ENCODE peak calls at places on chromosome 3, in five cellular contexts. One of them, this sample, is unnamed.

GRCh38 chr3:134250717-134251220 is at the start of gene RYK:
- DNase-seq in MM.1S: peak; percentile 70
- DNase-seq in fibroblast of lung: peak; percentile 75
- DNase-seq in colonic mucosa: peak; percentile 87
- DNase-seq in neural progenitor cell: peak; percentile 91
- DNase-seq in this sample: peak; percentile 69

GRCh38 chr3:122101646-122102045 is 46.5 kb downstream of the CD86 start:
- DNase-seq in neural progenitor cell: peak; percentile 82
- DNase-seq in colonic mucosa: peak; percentile 32
- DNase-seq in fibroblast of lung: peak; percentile 44
- DNase-seq in MM.1S: peak; percentile 80
- DNase-seq in this sample: peak; percentile 57

GRCh38 chr3:61727435-61727834 is 166.1 kb downstream of the PTPRG start:
- DNase-seq in fibroblast of lung: no peak
- DNase-seq in neural progenitor cell: no peak
- DNase-seq in MM.1S: no peak
- DNase-seq in colonic mucosa: no peak
- DNase-seq in this sample: no peak

GRCh38 chr3:45124379-45124778 is 21.8 kb downstream of the CDCP1 start:
- DNase-seq in fibroblast of lung: peak; percentile 98
- DNase-seq in colonic mucosa: no peak
- DNase-seq in MM.1S: no peak
- DNase-seq in neural progenitor cell: no peak
- DNase-seq in this sample: no peak

GRCh38 chr3:127053450-127053849 is 70.5 kb downstream of the PLXNA1 start:
- DNase-seq in fibroblast of lung: no peak
- DNase-seq in MM.1S: no peak
- DNase-seq in colonic mucosa: no peak
- DNase-seq in neural progenitor cell: no peak
- DNase-seq in this sample: no peak

GRCh38 chr3:179071161-179071568 is 444 bp downstream of the ZMAT3 start:
- DNase-seq in colonic mucosa: peak; percentile 37
- DNase-seq in fibroblast of lung: peak; percentile 71
- DNase-seq in neural progenitor cell: no peak
- DNase-seq in MM.1S: peak; percentile 51
- DNase-seq in this sample: no peak

GRCh38 chr3:12708584-12709192 is 44.8 kb upstream of the RAF1 start:
- DNase-seq in MM.1S: no peak
- DNase-seq in fibroblast of lung: peak; percentile 95
- DNase-seq in colonic mucosa: no peak
- DNase-seq in neural progenitor cell: no peak
- DNase-seq in this sample: no peak

GRCh38 chr3:69871256-69871655 is 128.3 kb upstream of the SAMMSON start:
- DNase-seq in colonic mucosa: no peak
- DNase-seq in fibroblast of lung: no peak
- DNase-seq in MM.1S: no peak
- DNase-seq in neural progenitor cell: no peak
- DNase-seq in this sample: no peak

GRCh38 chr3:81778678-81779182 is 17.3 kb upstream of the GBE1 start:
- DNase-seq in MM.1S: no peak
- DNase-seq in colonic mucosa: no peak
- DNase-seq in fibroblast of lung: peak; percentile 56
- DNase-seq in neural progenitor cell: no peak
- DNase-seq in this sample: no peak

GRCh38 chr3:197297020-197297419 is 1.4 kb downstream of the DLG1 start:
- DNase-seq in colonic mucosa: peak; percentile 39
- DNase-seq in fibroblast of lung: no peak
- DNase-seq in neural progenitor cell: no peak
- DNase-seq in MM.1S: peak; percentile 11
- DNase-seq in this sample: no peak

GRCh38 chr3:149813367-149814281 is 609 bp downstream of the RNF13 start:
- DNase-seq in neural progenitor cell: peak; percentile 64
- DNase-seq in colonic mucosa: peak; percentile 53
- DNase-seq in fibroblast of lung: peak; percentile 40
- DNase-seq in MM.1S: peak; percentile 15
- DNase-seq in this sample: peak; percentile 23

GRCh38 chr3:7697538-7697937 is 804.1 kb upstream of the LMCD1 start:
- DNase-seq in fibroblast of lung: peak; percentile 6
- DNase-seq in colonic mucosa: no peak
- DNase-seq in neural progenitor cell: no peak
- DNase-seq in MM.1S: no peak
- DNase-seq in this sample: no peak

GRCh38 chr3:173890091-173890490 is 492.5 kb downstream of the NLGN1 start:
- DNase-seq in colonic mucosa: no peak
- DNase-seq in MM.1S: no peak
- DNase-seq in fibroblast of lung: no peak
- DNase-seq in neural progenitor cell: no peak
- DNase-seq in this sample: no peak

GRCh38 chr3:23567917-23568316 is 237.8 kb upstream of the UBE2E1 start:
- DNase-seq in colonic mucosa: no peak
- DNase-seq in fibroblast of lung: peak; percentile 97
- DNase-seq in MM.1S: peak; percentile 8
- DNase-seq in neural progenitor cell: no peak
- DNase-seq in this sample: no peak

GRCh38 chr3:164375995-164376394 is 702.3 kb downstream of the SI start:
- DNase-seq in colonic mucosa: no peak
- DNase-seq in neural progenitor cell: no peak
- DNase-seq in MM.1S: no peak
- DNase-seq in fibroblast of lung: no peak
- DNase-seq in this sample: no peak

GRCh38 chr3:30702038-30702437 is 95.6 kb downstream of the TGFBR2 start:
- DNase-seq in neural progenitor cell: no peak
- DNase-seq in MM.1S: no peak
- DNase-seq in fibroblast of lung: no peak
- DNase-seq in colonic mucosa: no peak
- DNase-seq in this sample: no peak

GRCh38 chr3:124059580-124059979 is 67.7 kb upstream of the ROPN1 start:
- DNase-seq in colonic mucosa: no peak
- DNase-seq in neural progenitor cell: no peak
- DNase-seq in fibroblast of lung: peak; percentile 71
- DNase-seq in MM.1S: no peak
- DNase-seq in this sample: no peak

GRCh38 chr3:42728056-42728455 is 25.5 kb upstream of the HHATL start:
- DNase-seq in MM.1S: no peak
- DNase-seq in fibroblast of lung: no peak
- DNase-seq in neural progenitor cell: no peak
- DNase-seq in colonic mucosa: peak; percentile 42
- DNase-seq in this sample: no peak

GRCh38 chr3:178483704-178484103 is 52.5 kb upstream of the KCNMB2 start:
- DNase-seq in fibroblast of lung: peak; percentile 16
- DNase-seq in MM.1S: no peak
- DNase-seq in neural progenitor cell: no peak
- DNase-seq in colonic mucosa: no peak
- DNase-seq in this sample: no peak

GRCh38 chr3:62755285-62755684 is 119.9 kb downstream of the CADPS start:
- DNase-seq in MM.1S: no peak
- DNase-seq in colonic mucosa: no peak
- DNase-seq in fibroblast of lung: no peak
- DNase-seq in neural progenitor cell: no peak
- DNase-seq in this sample: no peak

GRCh38 chr3:55156851-55157650 is 229.2 kb upstream of the LRTM1 start:
- DNase-seq in colonic mucosa: no peak
- DNase-seq in neural progenitor cell: no peak
- DNase-seq in MM.1S: no peak
- DNase-seq in fibroblast of lung: peak; percentile 58
- DNase-seq in this sample: no peak

DNA sequence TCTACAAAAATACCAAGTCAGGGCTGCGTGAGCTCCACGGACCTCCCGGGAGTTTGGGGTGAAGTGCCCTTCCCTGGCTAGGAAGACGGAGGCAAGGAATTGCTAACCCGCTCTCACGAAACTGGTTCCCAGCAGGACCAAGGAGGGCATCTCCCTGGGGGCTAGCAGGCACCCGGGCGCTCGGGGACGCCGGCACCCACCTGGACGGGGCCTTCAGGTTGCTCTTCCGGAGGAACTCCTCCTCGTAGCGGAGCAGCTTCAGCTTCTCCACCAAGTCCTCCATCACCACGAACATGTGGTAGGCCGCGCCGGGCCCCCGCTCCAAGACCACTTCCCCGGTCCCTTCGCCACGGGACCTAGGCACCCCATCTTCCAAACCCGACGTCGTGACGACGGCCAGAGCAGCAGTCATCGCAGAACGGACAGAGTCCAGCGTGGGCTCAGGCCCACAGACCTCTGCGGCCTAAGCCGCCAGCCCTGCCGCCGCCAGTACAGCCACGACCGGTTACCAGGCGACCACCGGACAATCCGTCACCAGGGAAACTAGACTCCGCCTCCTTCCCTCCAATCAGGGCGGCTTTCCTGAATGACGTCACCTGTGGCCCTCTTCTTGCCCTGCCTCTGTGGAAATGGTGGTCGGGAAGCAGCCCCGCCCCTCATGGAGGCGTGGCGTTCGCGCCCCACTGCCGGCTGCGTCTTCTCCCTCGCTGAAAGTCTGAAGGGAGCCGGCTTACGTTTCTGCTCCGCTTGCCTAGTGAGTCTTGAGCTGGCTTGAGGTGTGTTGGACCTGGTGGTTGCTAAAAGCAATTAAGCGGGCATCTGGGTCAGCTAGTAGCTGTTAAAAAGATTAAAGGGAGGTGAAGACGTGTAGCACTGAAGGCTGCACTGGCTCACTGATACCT is at the start of gene IFT57:
- DNase-seq in fibroblast of lung: peak; percentile 98
- DNase-seq in colonic mucosa: peak; percentile 98
- DNase-seq in neural progenitor cell: peak; percentile 99
- DNase-seq in MM.1S: peak; percentile 97
- DNase-seq in this sample: peak; percentile 97
- H3K9ac ChIP-seq in fibroblast of lung: peak within 1 kb of the TSS; percentile 92
- H3K9ac ChIP-seq in colonic mucosa: peak within 1 kb of the TSS; percentile 81
- H3K9ac ChIP-seq in neural progenitor cell: peak within 1 kb of the TSS; percentile 65
- H3K9ac ChIP-seq in MM.1S: peak within 1 kb of the TSS; percentile 89
- H3K9ac ChIP-seq in this sample: peak within 1 kb of the TSS; percentile 84

DNA sequence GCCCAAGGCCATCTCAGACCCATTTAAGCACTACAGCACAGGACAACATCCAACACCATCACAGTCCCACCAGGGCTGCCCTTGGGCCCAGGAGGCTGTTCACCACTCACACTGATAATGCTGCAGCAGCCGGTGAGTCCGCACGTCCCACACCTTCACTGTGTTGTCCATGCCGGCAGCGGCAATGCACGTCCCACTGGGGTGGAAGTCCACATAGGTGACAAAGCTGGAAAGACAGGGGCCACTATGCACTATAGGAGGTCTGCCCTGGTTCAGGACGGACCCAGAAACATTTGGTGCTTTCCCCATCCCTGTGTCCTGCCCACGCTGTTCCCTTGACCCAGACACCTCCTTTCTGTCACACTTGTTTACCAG is 8.5 kb downstream of the POC1A start:
- DNase-seq in neural progenitor cell: no peak
- DNase-seq in colonic mucosa: no peak
- DNase-seq in fibroblast of lung: no peak
- DNase-seq in MM.1S: no peak
- DNase-seq in this sample: no peak
- H3K36me3 ChIP-seq in neural progenitor cell: no peaks in the 10 kb centered on the region
- H3K36me3 ChIP-seq in colonic mucosa: no peaks in the 10 kb centered on the region
- H3K36me3 ChIP-seq in fibroblast of lung: peaks cover 19% of the 10 kb centered on the region
- H3K36me3 ChIP-seq in MM.1S: no peaks in the 10 kb centered on the region
- H3K36me3 ChIP-seq in this sample: peaks cover 98% of the 10 kb centered on the region

DNA sequence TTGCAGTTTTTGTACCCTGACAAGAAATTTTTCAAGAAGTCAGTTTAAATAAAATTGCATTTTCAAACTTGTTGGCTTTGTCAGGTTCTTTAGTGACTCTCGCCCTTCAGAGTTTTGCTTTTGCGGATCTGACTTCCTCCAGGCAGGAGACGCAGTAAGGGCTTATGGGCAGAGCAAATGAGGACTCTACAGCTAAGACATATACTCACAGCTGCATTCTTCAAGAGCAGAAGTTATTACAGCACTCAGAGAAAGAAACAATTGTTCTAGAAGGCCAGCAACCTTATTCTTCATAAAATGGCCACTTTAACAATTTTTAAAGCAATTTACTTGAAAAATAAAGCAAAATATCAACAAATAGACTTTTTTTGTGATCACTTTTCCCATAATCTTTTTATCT is 438.8 kb upstream of the THRB start:
- DNase-seq in fibroblast of lung: no peak
- DNase-seq in neural progenitor cell: no peak
- DNase-seq in MM.1S: no peak
- DNase-seq in colonic mucosa: no peak
- DNase-seq in this sample: no peak
- H3K9ac ChIP-seq in fibroblast of lung: no peak overlapping the region
- H3K9ac ChIP-seq in neural progenitor cell: no peak overlapping the region
- H3K9ac ChIP-seq in MM.1S: no peak overlapping the region
- H3K9ac ChIP-seq in colonic mucosa: no peak overlapping the region
- H3K9ac ChIP-seq in this sample: no peak overlapping the region

GRCh38 chr3:181773921-181774320 is 62.2 kb downstream of the SOX2 start:
- DNase-seq in colonic mucosa: no peak
- DNase-seq in fibroblast of lung: no peak
- DNase-seq in neural progenitor cell: no peak
- DNase-seq in MM.1S: no peak
- DNase-seq in this sample: no peak
- H3K36me3 ChIP-seq in colonic mucosa: no peaks in the 10 kb centered on the region
- H3K36me3 ChIP-seq in fibroblast of lung: no peaks in the 10 kb centered on the region
- H3K36me3 ChIP-seq in neural progenitor cell: no peaks in the 10 kb centered on the region
- H3K36me3 ChIP-seq in MM.1S: no peaks in the 10 kb centered on the region
- H3K36me3 ChIP-seq in this sample: no peaks in the 10 kb centered on the region

GRCh38 chr3:59559721-59560514 is 510.1 kb upstream of the CFAP20DC start:
- DNase-seq in fibroblast of lung: peak; percentile 100
- DNase-seq in colonic mucosa: no peak
- DNase-seq in neural progenitor cell: peak; percentile 25
- DNase-seq in MM.1S: no peak
- DNase-seq in this sample: no peak
- H3K9ac ChIP-seq in fibroblast of lung: no peak overlapping the region
- H3K9ac ChIP-seq in colonic mucosa: no peak overlapping the region
- H3K9ac ChIP-seq in neural progenitor cell: no peak overlapping the region
- H3K9ac ChIP-seq in MM.1S: no peak overlapping the region
- H3K9ac ChIP-seq in this sample: no peak overlapping the region